ENCODE peak calls at places on chromosomes 6 and 20, in nine cellular contexts. E is AG09309, D is kidney glomerular epithelial cell, N is lower leg skin, W is mammary epithelial cell, C is uterus, H is type B pancreatic cell, Z is posterior vena cava, M is left ventricle myocardium inferior. B is an unnamed sample.

GRCh38 chr6:105769197-105769596 is 316.9 kb upstream of the PRDM1 start:
- DNase-seq in W (no peak), C (no peak), Z (no peak), M (no peak), N (no peak), D (no peak), E (no peak), H (no peak), B (no peak)

GRCh38 chr6:66226099-66226498 is 519.1 kb upstream of the EYS start:
- DNase-seq in Z (no peak), N (no peak), C (no peak), W (no peak), M (no peak), D (no peak), H (no peak), E (no peak), B (no peak)

GRCh38 chr6:46062312-46062711 is 46.7 kb upstream of the CLIC5 start:
- DNase-seq in C (no peak), M (no peak), E (no peak), N (no peak), Z (no peak), D (peak; percentile 85), H (no peak), W (peak; percentile 79), B (no peak)

GRCh38 chr20:7608246-7608645 is 332.0 kb downstream of the HAO1 start:
- DNase-seq in N (no peak), M (no peak), Z (no peak), E (no peak), D (no peak), H (no peak), W (no peak), C (no peak), B (no peak)

GRCh38 chr6:14467591-14467990 is 350.0 kb downstream of the CD83 start:
- DNase-seq in C (no peak), Z (no peak), D (no peak), W (no peak), H (no peak), E (peak; percentile 41), M (no peak), N (no peak), B (no peak)

GRCh38 chr6:13590574-13591153 is 16.3 kb downstream of the SIRT5 start:
- DNase-seq in E (no peak), M (no peak), W (no peak), H (no peak), C (no peak), N (no peak), Z (no peak), D (no peak), B (no peak)

GRCh38 chr20:3645309-3646066 is 17.7 kb downstream of the GFRA4 start:
- DNase-seq in N (no peak), W (no peak), D (no peak), Z (peak; percentile 55), E (no peak), M (no peak), C (no peak), H (no peak), B (peak; percentile 21)

GRCh38 chr20:50876063-50876685 is 55.1 kb downstream of the ADNP start:
- DNase-seq in H (no peak), D (no peak), E (no peak), N (no peak), C (no peak), Z (peak; percentile 64), M (no peak), W (no peak), B (peak; percentile 48)

GRCh38 chr20:22074635-22075034 is 369.2 kb downstream of the PAX1 start:
- DNase-seq in N (no peak), H (no peak), E (no peak), W (no peak), D (no peak), Z (no peak), M (no peak), C (no peak), B (no peak)

GRCh38 chr20:48791014-48791413 is 36.8 kb downstream of the PREX1 start:
- DNase-seq in E (no peak), Z (no peak), W (no peak), H (no peak), M (no peak), N (no peak), C (no peak), D (no peak), B (no peak)

GRCh38 chr6:1597924-1598323 is 11.8 kb upstream of the FOXC1 start:
- DNase-seq in D (no peak), N (no peak), Z (no peak), C (no peak), M (no peak), E (no peak), H (no peak), W (peak; percentile 84), B (no peak)

GRCh38 chr6:47093169-47093568 is 51.0 kb upstream of the ADGRF1 start:
- DNase-seq in C (no peak), N (no peak), H (no peak), M (no peak), Z (no peak), E (no peak), W (no peak), D (no peak), B (no peak)

GRCh38 chr20:59242714-59243626 is 57.4 kb upstream of the EDN3 start:
- DNase-seq in E (no peak), N (no peak), Z (no peak), D (no peak), C (no peak), H (no peak), M (no peak), W (peak; percentile 31), B (no peak)

GRCh38 chr6:154766288-154766687 is 33.1 kb downstream of the SCAF8 start:
- DNase-seq in C (no peak), Z (no peak), H (no peak), E (no peak), M (no peak), D (no peak), N (no peak), W (no peak), B (no peak)

GRCh38 chr20:25321262-25321831 is 69.3 kb downstream of the ABHD12 start:
- DNase-seq in N (no peak), C (no peak), M (no peak), H (no peak), W (no peak), D (no peak), E (no peak), Z (no peak), B (no peak)

GRCh38 chr20:38855356-38855755 is 49.9 kb downstream of the PPP1R16B start:
- DNase-seq in W (no peak), N (no peak), Z (no peak), D (no peak), M (no peak), E (peak; percentile 38), C (no peak), H (no peak), B (no peak)

GRCh38 chr6:34227656-34228421 is 8.8 kb upstream of the HMGA1 start:
- DNase-seq in C (no peak), H (no peak), N (no peak), Z (peak; percentile 31), E (no peak), M (no peak), D (peak; percentile 28), W (no peak), B (no peak)

GRCh38 chr20:21713470-21713869 is 8.0 kb downstream of the PAX1 start:
- DNase-seq in C (no peak), H (no peak), Z (no peak), E (no peak), N (no peak), M (no peak), D (no peak), W (no peak), B (no peak)

GRCh38 chr20:61899971-61900370 is 165.7 kb downstream of the TAF4 start:
- DNase-seq in N (no peak), M (no peak), Z (no peak), D (no peak), C (no peak), H (no peak), E (no peak), W (no peak), B (no peak)

GRCh38 chr20:38961530-38962043 is 557 bp upstream of the DHX35 start:
- DNase-seq in M (no peak), H (no peak), C (no peak), N (no peak), W (no peak), D (no peak), E (no peak), Z (no peak), B (no peak)

GRCh38 chr6:2522521-2522920 is 228.2 kb downstream of the MYLK4 start:
- DNase-seq in E (no peak), Z (no peak), M (no peak), N (no peak), H (no peak), D (no peak), C (no peak), W (peak; percentile 82), B (no peak)

GRCh38 chr20:46458891-46459750 is 52.7 kb upstream of the ELMO2 start:
- DNase-seq in M (peak; percentile 21), H (peak; percentile 84), D (peak; percentile 10), W (peak; percentile 18), N (no peak), Z (no peak), E (no peak), C (no peak), B (no peak)

GRCh38 chr20:2136275-2136674 is 34.6 kb downstream of the STK35 start:
- DNase-seq in W (no peak), E (no peak), H (no peak), M (no peak), C (no peak), N (no peak), D (no peak), Z (no peak), B (no peak)

GRCh38 chr20:50557549-50558134 is 47.5 kb downstream of the PTPN1 start:
- DNase-seq in M (no peak), C (no peak), W (no peak), Z (no peak), H (no peak), N (no peak), E (no peak), D (no peak), B (no peak)

GRCh38 chr6:105304366-105304765 is 98.5 kb downstream of the PREP start:
- DNase-seq in Z (no peak), W (no peak), D (no peak), E (no peak), N (no peak), M (no peak), C (no peak), H (no peak), B (no peak)

GRCh38 chr6:110996661-110997060 is 14.8 kb downstream of the RPF2 start:
- DNase-seq in M (no peak), N (no peak), E (no peak), H (no peak), Z (no peak), C (no peak), D (no peak), W (no peak), B (no peak)

GRCh38 chr20:4513720-4514119 is 208.0 kb upstream of the PRND start:
- DNase-seq in M (no peak), N (no peak), C (no peak), E (peak; percentile 23), W (peak; percentile 85), D (peak; percentile 94), H (no peak), Z (no peak), B (no peak)

B was measured in sciatic nerve.